ENCODE peak calls at places on chromosomes 12 and 14, in nine cellular contexts. F, V, G, Y, D, Z, J, I and K are unnamed samples. For H3K4me1, the result is how much of the 10 kb centered on the place peaks cover.

GRCh38 chr12:69516950-69517349 is 46.8 kb downstream of the FRS2 start:
- DNase-seq in F (no peak), V (no peak), G (no peak), Y (no peak), D (no peak), Z (no peak), J (no peak), I (no peak), K (no peak)

GRCh38 chr12:91636721-91637120 is 454.1 kb upstream of the DCN start:
- DNase-seq in F (no peak), V (no peak), G (no peak), Y (no peak), D (no peak), Z (no peak), J (no peak), I (no peak), K (no peak)

GRCh38 chr12:66648336-66648735 is 30.5 kb downstream of the GRIP1 start:
- DNase-seq in F (no peak), V (no peak), G (peak), Y (no peak), D (no peak), Z (no peak), J (no peak), I (no peak), K (no peak)

GRCh38 chr12:79959484-79959883 is 24.6 kb upstream of the PPP1R12A start:
- DNase-seq in F (no peak), V (no peak), G (peak), Y (no peak), D (no peak), Z (no peak), J (no peak), I (peak), K (no peak)

GRCh38 chr14:87691482-87691881 is 301.5 kb downstream of the GALC start:
- DNase-seq in F (peak), V (no peak), G (no peak), Y (no peak), D (no peak), Z (peak), J (no peak), I (no peak), K (no peak)

GRCh38 chr14:39426605-39427004 is 5.6 kb downstream of the FBXO33 start:
- DNase-seq in F (no peak), V (peak), G (peak), Y (no peak), D (peak), Z (peak), J (no peak), I (no peak), K (no peak)

GRCh38 chr12:3761116-3761770 is 8.3 kb upstream of the CRACR2A start:
- DNase-seq in F (no peak), V (no peak), G (no peak), Y (no peak), D (no peak), Z (no peak), J (no peak), I (no peak), K (no peak)

GRCh38 chr12:26789731-26790644 is 43.0 kb downstream of the ITPR2 start:
- DNase-seq in F (no peak), V (peak), G (peak), Y (no peak), D (no peak), Z (no peak), J (no peak), I (no peak), K (no peak)

GRCh38 chr14:95038521-95039250 is 118.6 kb downstream of the DICER1 start:
- DNase-seq in F (no peak), V (no peak), G (no peak), Y (no peak), D (no peak), Z (no peak), J (no peak), I (no peak), K (no peak)

GRCh38 chr12:105939181-105939721 is 199.5 kb downstream of the NUAK1 start:
- DNase-seq in F (no peak), V (peak), G (no peak), Y (no peak), D (no peak), Z (no peak), J (no peak), I (no peak), K (no peak)

GRCh38 chr12:127293507-127294310 is 973.3 kb upstream of the TMEM132C start:
- DNase-seq in F (peak), V (peak), G (peak), Y (no peak), D (peak), Z (peak), J (no peak), I (no peak), K (no peak)

GRCh38 chr14:49768301-49769121 is 558 bp downstream of the KLHDC2 start:
- DNase-seq in F (peak), V (peak), G (peak), Y (peak), D (peak), Z (peak), J (peak), I (peak), K (peak)

GRCh38 chr14:53055003-53055402 is 98.1 kb downstream of the DDHD1 start:
- DNase-seq in F (no peak), V (peak), G (peak), Y (no peak), D (peak), Z (peak), J (no peak), I (no peak), K (no peak)

GRCh38 chr14:77498984-77499527 is 440 bp upstream of the ISM2 start:
- DNase-seq in F (no peak), V (no peak), G (no peak), Y (no peak), D (peak), Z (no peak), J (no peak), I (peak), K (no peak)

GRCh38 chr14:91744068-91744480 is 12.2 kb upstream of the CATSPERB start:
- DNase-seq in F (no peak), V (no peak), G (no peak), Y (no peak), D (peak), Z (peak), J (no peak), I (no peak), K (no peak)

GRCh38 chr12:78888583-78888982 is 24.0 kb downstream of the SYT1 start:
- DNase-seq in F (no peak), V (no peak), G (peak), Y (no peak), D (peak), Z (no peak), J (no peak), I (no peak), K (no peak)

GRCh38 chr12:70314145-70314544 is 51.9 kb upstream of the KCNMB4 start:
- DNase-seq in F (no peak), V (no peak), G (no peak), Y (no peak), D (no peak), Z (no peak), J (no peak), I (no peak), K (no peak)

GRCh38 chr14:94288610-94289465 is 4.2 kb downstream of the SERPINA10 start:
- DNase-seq in F (no peak), V (no peak), G (no peak), Y (no peak), D (peak), Z (no peak), J (no peak), I (no peak), K (no peak)

GRCh38 chr14:93160353-93160801 is 24.3 kb downstream of the MOAP1 start:
- DNase-seq in F (no peak), V (no peak), G (no peak), Y (no peak), D (peak), Z (peak), J (no peak), I (no peak), K (no peak)

GRCh38 chr14:77128414-77128891 is 13.1 kb downstream of the ZDHHC22 start:
- DNase-seq in F (no peak), V (peak), G (peak), Y (no peak), D (no peak), Z (no peak), J (no peak), I (no peak), K (no peak)

GRCh38 chr14:45649051-45649450 is 396.0 kb upstream of the MIS18BP1 start:
- DNase-seq in F (no peak), V (peak), G (peak), Y (no peak), D (no peak), Z (no peak), J (no peak), I (no peak), K (no peak)

GRCh38 chr12:11675952-11676505 is 26.6 kb downstream of the ETV6 start:
- DNase-seq in F (no peak), V (no peak), G (no peak), Y (no peak), D (no peak), Z (no peak), J (no peak), I (no peak), K (no peak)

DNA sequence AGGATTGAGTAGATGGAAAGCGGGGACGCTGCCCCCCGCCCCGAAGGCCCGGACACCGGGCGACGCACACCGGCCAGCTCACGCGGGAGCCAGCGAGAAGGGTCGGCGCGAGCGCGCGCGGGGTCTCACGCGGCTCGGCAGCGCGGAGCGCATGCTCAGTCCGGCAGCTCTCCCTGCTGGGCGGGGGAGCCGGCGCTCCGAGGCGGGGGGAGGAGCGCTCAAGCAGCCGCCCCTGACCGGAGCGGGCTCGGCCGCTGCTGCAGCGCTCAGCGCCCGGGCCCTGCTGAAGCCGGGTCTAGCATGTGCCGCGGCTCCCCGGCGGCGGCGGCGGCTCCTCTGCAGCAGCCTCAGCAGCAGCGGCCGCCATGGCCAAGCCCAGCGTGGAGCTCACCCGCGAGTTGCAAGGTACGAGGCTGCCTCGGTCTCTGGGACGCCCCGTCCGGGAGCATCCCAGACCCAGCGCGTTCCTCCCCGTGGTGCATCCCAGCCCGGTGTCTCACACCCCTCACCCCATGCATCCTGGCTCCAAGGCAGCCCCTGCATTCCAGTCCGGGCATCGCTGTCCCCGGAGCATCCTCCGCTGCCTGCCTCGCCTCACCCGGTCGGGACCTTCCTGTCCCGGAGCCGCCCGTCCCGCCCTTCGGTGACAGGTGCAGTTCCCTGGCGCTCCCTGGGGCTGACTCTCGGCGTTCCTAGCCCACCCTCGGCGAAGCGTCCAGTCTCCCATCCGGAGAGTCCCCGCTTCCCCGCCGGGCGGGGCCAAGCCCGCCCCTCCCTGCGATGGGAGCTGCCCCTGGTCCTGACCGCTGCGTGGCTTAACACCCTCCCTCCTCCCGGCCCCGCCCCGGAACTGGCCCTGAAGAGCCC is at the start of gene CARMIL3:
- DNase-seq in F (peak), V (peak), G (peak), Y (peak), D (peak), Z (peak), J (peak), I (no peak), K (peak)
- H3K27ac ChIP-seq in F (peak), V (no peak), G (no peak), Y (peak), D (no peak), Z (peak), J (peak), I (no peak), K (no peak)

GRCh38 chr12:123150804-123151678 is at the start of gene PITPNM2:
- DNase-seq in F (peak), V (peak), G (peak), Y (peak), D (peak), Z (peak), J (peak), I (peak), K (peak)
- H3K4me1 ChIP-seq in F (under half), V (under half), G (under half), Y (under half), D (under half), Z (under half), J (under half), I (under half), K (under half)

GRCh38 chr14:71140157-71140556 is 232.9 kb downstream of the PCNX1 start:
- DNase-seq in F (no peak), V (no peak), G (no peak), Y (no peak), D (no peak), Z (no peak), J (no peak), I (no peak), K (no peak)
- H3K27ac ChIP-seq in F (no peak), V (no peak), G (no peak), Y (no peak), D (no peak), Z (peak), J (no peak), I (no peak), K (no peak)

DNA sequence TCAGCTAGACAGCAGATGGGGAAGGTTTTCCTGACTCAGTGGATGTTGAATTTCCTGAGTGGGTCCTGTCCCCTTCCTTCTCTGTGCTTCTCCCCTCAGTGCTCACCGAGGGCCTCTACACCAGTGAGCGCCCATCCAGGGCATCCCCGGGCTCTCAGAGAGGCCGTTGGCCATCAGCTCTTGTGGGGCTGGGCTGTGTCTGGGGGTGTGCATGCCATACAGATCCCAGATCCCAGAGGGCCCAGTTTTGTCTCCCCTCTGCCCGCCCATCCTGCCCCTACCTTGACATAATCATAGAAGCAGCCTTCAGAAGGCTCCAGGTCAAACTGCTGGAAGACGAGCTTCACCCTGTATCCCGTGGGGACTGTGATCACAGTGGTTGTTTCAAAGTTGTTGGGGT is 1.1 kb downstream of the C1R start:
- DNase-seq in F (no peak), V (no peak), G (no peak), Y (no peak), D (no peak), Z (no peak), J (no peak), I (peak), K (no peak)
- H3K4me1 ChIP-seq in F (under half), V (under half), G (under half), Y (under half), D (under half), Z (under half), J (under half), I (under half), K (under half)

GRCh38 chr14:58395815-58396626 is at the start of gene TOMM20L:
- DNase-seq in F (peak), V (peak), G (peak), Y (peak), D (peak), Z (peak), J (peak), I (peak), K (peak)
- H3K27ac ChIP-seq in F (peak), V (no peak), G (peak), Y (peak), D (no peak), Z (peak), J (peak), I (peak), K (peak)

DNA sequence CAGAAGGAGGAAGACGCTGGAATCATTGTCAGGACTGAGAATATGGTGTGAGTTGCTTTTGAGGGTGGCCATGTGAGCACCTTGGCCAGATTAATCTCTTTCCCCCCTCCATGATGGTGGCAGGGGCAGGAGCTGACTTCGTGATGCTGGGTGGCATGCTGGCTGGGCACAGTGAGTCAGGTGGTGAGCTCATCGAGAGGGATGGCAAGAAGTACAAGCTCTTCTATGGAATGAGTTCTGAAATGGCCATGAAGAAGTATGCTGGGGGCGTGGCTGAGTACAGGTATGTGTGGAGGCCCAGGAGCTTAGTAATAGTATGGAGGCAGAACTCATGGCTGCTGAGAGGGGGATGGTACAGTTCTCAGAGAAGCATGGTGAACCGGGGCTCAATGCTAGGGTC is 4.3 kb downstream of the TINF2 start:
- DNase-seq in F (no peak), V (peak), G (no peak), Y (no peak), D (peak), Z (peak), J (peak), I (peak), K (no peak)
- H3K4me1 ChIP-seq in F (half or more), V (under half), G (under half), Y (half or more), D (under half), Z (under half), J (half or more), I (under half), K (under half)